ENCODE peak calls at places on chromosomes 7 and 10, in five cellular contexts. U, V, P, X and M are unnamed samples.
A peak's percentile ranks its signal among the peaks of the same experiment; 100 is the strongest.

GRCh38 chr7:130982160-130982638 is 248.2 kb upstream of the KLF14 start:
- DNase-seq in U (no peak), V (peak; percentile 56), P (peak; percentile 68), X (no peak), M (no peak)

GRCh38 chr7:139232893-139233292 is 1.9 kb downstream of the UBN2 start:
- DNase-seq in P (no peak), V (no peak), U (no peak), X (no peak), M (no peak)

GRCh38 chr10:73126343-73126742 is 16.1 kb downstream of the NUDT13 start:
- DNase-seq in P (no peak), V (no peak), U (no peak), X (no peak), M (no peak)

GRCh38 chr10:29386347-29386999 is 97.6 kb downstream of the LYZL1 start:
- DNase-seq in V (peak; percentile 44), U (no peak), X (no peak), P (peak; percentile 37), M (no peak)

GRCh38 chr7:155361363-155361680 is 63.6 kb downstream of the INSIG1 start:
- DNase-seq in X (no peak), U (no peak), P (no peak), V (no peak), M (no peak)

GRCh38 chr7:14380881-14381280 is 391.4 kb upstream of the ETV1 start:
- DNase-seq in X (no peak), P (no peak), U (no peak), V (no peak), M (no peak)

GRCh38 chr10:17209931-17210330 is 8.5 kb upstream of the TRDMT1 start:
- DNase-seq in U (no peak), P (no peak), V (no peak), X (no peak), M (no peak)

GRCh38 chr10:70849582-70850016 is 33.9 kb downstream of the SGPL1 start:
- DNase-seq in U (no peak), V (peak; percentile 90), P (no peak), X (no peak), M (no peak)

GRCh38 chr10:96188911-96189310 is 58.8 kb downstream of the ZNF518A start:
- DNase-seq in V (no peak), P (no peak), U (no peak), X (no peak), M (no peak)

GRCh38 chr10:7210516-7210915 is 200.3 kb downstream of the SFMBT2 start:
- DNase-seq in U (no peak), X (no peak), P (no peak), V (no peak), M (no peak)

GRCh38 chr10:77409697-77410471 is 227.7 kb downstream of the KCNMA1 start:
- DNase-seq in V (no peak), U (no peak), P (no peak), X (no peak), M (no peak)
- TF ChIP-seq SP1 in V (no peak), U (no peak), P (no peak), X (no peak), M (no peak)

GRCh38 chr10:26486985-26487850 is 49.1 kb downstream of the APBB1IP start:
- DNase-seq in V (peak; percentile 3), P (no peak), X (peak; percentile 79), U (no peak), M (peak; percentile 55)

GRCh38 chr10:26486304-26486703 is 48.2 kb downstream of the APBB1IP start:
- DNase-seq in X (no peak), P (no peak), V (no peak), U (peak; percentile 7), M (no peak)

GRCh38 chr10:26488344-26488743 is 50.2 kb downstream of the APBB1IP start:
- DNase-seq in X (no peak), P (no peak), V (no peak), U (no peak), M (no peak)

GRCh38 chr10:26483554-26483953 is 45.4 kb downstream of the APBB1IP start:
- DNase-seq in U (no peak), X (no peak), P (no peak), V (peak; percentile 27), M (no peak)

DNA sequence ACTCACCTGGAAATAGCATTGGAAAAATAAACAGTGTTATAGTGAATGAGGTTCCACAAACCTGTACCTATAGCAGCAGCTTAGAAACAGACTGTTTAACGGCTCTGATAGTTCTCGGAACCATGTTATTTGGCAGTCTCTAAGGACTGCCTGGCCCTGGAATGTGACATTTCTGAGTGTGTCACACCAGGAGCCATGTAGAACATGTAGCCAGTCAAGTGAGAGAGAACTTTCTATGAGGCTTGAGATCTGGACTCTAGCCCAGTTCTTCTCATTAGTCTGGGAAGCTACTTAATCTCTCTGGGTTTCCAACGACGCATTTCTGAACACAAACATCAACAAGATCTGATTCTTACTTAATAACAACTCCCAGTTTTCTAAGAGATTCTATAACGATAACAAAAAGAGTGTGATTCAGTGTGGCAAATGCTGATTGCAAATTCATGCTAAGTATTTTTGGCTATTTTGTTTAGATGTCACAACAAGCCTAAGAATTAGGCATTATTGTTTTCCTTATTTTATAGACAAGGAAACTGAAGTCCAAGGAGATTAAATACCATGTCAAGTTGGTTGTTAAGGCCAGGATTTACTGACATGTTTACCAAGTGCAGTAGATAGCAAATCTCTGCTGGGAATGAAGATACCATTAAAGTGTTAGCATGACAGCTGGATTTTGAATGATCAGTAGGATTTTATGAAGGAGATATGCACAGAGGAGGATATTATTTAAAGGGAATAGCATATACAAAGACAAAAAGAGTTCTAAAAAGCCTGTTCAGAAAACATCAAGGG is 47.2 kb downstream of the APBB1IP start:
- DNase-seq in U (no peak), X (no peak), V (no peak), P (no peak), M (no peak)
- H3K27ac ChIP-seq in U (no peak overlapping the region), X (no peak overlapping the region), V (no peak overlapping the region), P (no peak overlapping the region), M (no peak overlapping the region)

DNA sequence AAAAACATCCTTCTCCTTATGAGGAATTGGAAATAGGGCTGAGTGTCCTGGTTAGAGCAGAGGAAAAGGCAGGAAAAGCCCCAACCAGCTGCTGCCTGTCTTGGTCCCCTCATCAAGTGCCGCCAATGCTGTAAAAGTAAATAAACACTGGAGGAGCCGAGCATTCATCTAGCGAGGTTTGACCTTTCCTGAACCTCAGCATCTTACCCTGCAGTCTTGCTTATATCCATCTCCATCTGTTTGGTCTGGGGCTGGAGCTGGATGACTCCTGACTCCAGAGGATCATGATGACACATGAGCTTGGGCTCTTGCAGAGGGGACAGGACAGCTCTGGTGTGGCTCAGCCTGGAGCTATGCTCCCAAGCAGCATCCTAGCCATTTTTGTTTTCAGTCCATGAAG is 501.1 kb downstream of the TNS3 start:
- DNase-seq in V (no peak), U (no peak), P (no peak), X (no peak), M (no peak)
- TF ChIP-seq SP1 in V (no peak), U (no peak), P (no peak), X (no peak), M (no peak)

GRCh38 chr10:87878664-87879459 is 15.4 kb downstream of the PTEN start:
- DNase-seq in U (no peak), V (no peak), X (no peak), P (peak; percentile 73), M (no peak)

GRCh38 chr10:87887548-87888289 is 24.3 kb downstream of the PTEN start:
- DNase-seq in U (no peak), V (no peak), X (no peak), P (no peak), M (no peak)

GRCh38 chr10:87886635-87887034 is 23.2 kb downstream of the PTEN start:
- DNase-seq in V (no peak), X (no peak), P (no peak), U (no peak), M (no peak)

DNA sequence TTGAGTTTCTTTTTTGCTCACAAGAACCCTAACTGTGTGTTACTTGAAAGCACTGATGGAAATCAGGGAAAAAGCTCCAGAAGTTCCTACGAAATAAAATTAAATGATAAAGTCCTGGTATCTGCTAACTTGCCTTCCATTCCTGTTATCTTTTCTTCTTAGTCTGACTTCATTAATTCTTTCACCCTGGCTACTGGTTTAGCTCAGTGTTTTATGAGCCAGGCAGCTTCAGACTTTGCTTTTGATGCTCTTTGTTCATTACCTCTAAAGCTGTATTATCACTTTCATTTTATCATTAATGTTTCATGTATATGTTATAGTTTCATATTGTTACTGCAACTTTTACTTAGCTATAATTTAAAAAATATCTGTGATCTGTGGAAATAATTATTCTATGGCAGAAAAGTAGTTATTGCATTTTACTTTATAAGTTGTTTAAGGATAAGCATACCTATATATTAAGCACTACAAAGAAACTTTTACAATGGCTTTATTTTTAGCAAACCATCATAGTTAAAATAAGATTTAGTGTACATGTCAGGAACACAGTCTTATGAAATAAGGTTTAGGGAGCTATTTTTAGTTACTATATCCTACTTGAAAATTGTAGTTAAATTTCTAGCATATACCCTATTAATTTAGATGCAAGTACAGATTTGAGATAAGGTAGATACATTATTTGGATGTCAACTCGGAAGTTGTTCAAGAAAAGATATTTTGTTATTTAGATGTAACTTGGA is 19.3 kb downstream of the PTEN start:
- DNase-seq in X (no peak), U (no peak), P (no peak), V (no peak), M (no peak)
- H3K27ac ChIP-seq in X (no peak overlapping the region), U (no peak overlapping the region), P (no peak overlapping the region), V (no peak overlapping the region), M (no peak overlapping the region)